ENCODE peak calls at places on chromosomes 2 and 18, in nine cellular contexts. P, N, W, R, X, C, V, O and A are unnamed samples.

GRCh38 chr2:14621114-14621513 is 11.4 kb upstream of the LRATD1 start:
- DNase-seq in P (peak; percentile 38), N (no peak), W (no peak), R (no peak), X (no peak), C (no peak), V (peak; percentile 52), O (no peak), A (no peak)

GRCh38 chr18:25055076-25055475 is 296.9 kb downstream of the ZNF521 start:
- DNase-seq in P (no peak), N (no peak), W (no peak), R (no peak), X (no peak), C (no peak), V (peak; percentile 36), O (peak; percentile 42), A (no peak)

GRCh38 chr2:149552226-149552625 is 35.3 kb downstream of the MMADHC start:
- DNase-seq in P (no peak), N (no peak), W (no peak), R (no peak), X (no peak), C (no peak), V (no peak), O (no peak), A (no peak)

GRCh38 chr18:54222922-54223567 is 1.4 kb downstream of the MBD2 start:
- DNase-seq in P (no peak), N (peak; percentile 69), W (no peak), R (no peak), X (peak; percentile 69), C (no peak), V (no peak), O (no peak), A (no peak)

GRCh38 chr18:29823671-29824070 is 1218.9 kb downstream of the DSC3 start:
- DNase-seq in P (peak; percentile 3), N (no peak), W (no peak), R (no peak), X (no peak), C (no peak), V (peak; percentile 23), O (no peak), A (no peak)

GRCh38 chr18:34224423-34225217 is at the start of gene NOL4:
- DNase-seq in P (no peak), N (no peak), W (no peak), R (peak; percentile 45), X (no peak), C (no peak), V (no peak), O (peak; percentile 33), A (peak; percentile 89)

GRCh38 chr2:147829106-147829505 is 15.7 kb upstream of the ACVR2A start:
- DNase-seq in P (peak; percentile 82), N (no peak), W (no peak), R (no peak), X (no peak), C (peak; percentile 21), V (peak; percentile 68), O (peak; percentile 82), A (no peak)

GRCh38 chr2:72892506-72893173 is 5.4 kb downstream of the SPR start:
- DNase-seq in P (peak; percentile 72), N (no peak), W (peak; percentile 76), R (peak; percentile 79), X (peak; percentile 48), C (peak; percentile 86), V (peak; percentile 84), O (peak; percentile 88), A (peak; percentile 65)

GRCh38 chr2:217433522-217433921 is 569.3 kb downstream of the TNS1 start:
- DNase-seq in P (no peak), N (no peak), W (no peak), R (no peak), X (no peak), C (no peak), V (no peak), O (no peak), A (peak; percentile 14)

GRCh38 chr2:101518470-101519172 is 43.7 kb upstream of the RFX8 start:
- DNase-seq in P (peak; percentile 55), N (no peak), W (peak; percentile 55), R (peak; percentile 53), X (no peak), C (peak; percentile 48), V (peak; percentile 80), O (peak; percentile 77), A (peak; percentile 7)

GRCh38 chr18:7657937-7658336 is 90.8 kb downstream of the PTPRM start:
- DNase-seq in P (no peak), N (no peak), W (no peak), R (no peak), X (no peak), C (no peak), V (no peak), O (no peak), A (no peak)

GRCh38 chr2:23711979-23712755 is 214.8 kb downstream of the ATAD2B start:
- DNase-seq in P (no peak), N (no peak), W (no peak), R (no peak), X (no peak), C (no peak), V (no peak), O (no peak), A (no peak)

GRCh38 chr2:128438586-128438985 is 119.9 kb upstream of the HS6ST1 start:
- DNase-seq in P (no peak), N (no peak), W (no peak), R (no peak), X (no peak), C (no peak), V (no peak), O (no peak), A (no peak)

GRCh38 chr18:48797841-48798255 is 152.9 kb downstream of the SMAD7 start:
- DNase-seq in P (no peak), N (no peak), W (peak; percentile 15), R (peak; percentile 62), X (no peak), C (no peak), V (no peak), O (no peak), A (peak; percentile 28)

GRCh38 chr2:67137699-67138098 is 259.4 kb upstream of the ETAA1 start:
- DNase-seq in P (no peak), N (no peak), W (no peak), R (no peak), X (no peak), C (no peak), V (no peak), O (no peak), A (no peak)

GRCh38 chr2:222311978-222312738 is 13.4 kb upstream of the PAX3 start:
- DNase-seq in P (no peak), N (no peak), W (no peak), R (no peak), X (no peak), C (no peak), V (no peak), O (no peak), A (no peak)

GRCh38 chr18:11176416-11176815 is 27.0 kb upstream of the PIEZO2 start:
- DNase-seq in P (peak; percentile 91), N (no peak), W (no peak), R (no peak), X (no peak), C (peak; percentile 53), V (peak; percentile 34), O (no peak), A (no peak)

GRCh38 chr2:96240341-96241038 is 25.3 kb downstream of the TMEM127 start:
- DNase-seq in P (no peak), N (no peak), W (no peak), R (no peak), X (no peak), C (no peak), V (no peak), O (no peak), A (no peak)

GRCh38 chr18:56565596-56566355 is 72.6 kb downstream of the TXNL1 start:
- DNase-seq in P (peak; percentile 79), N (no peak), W (no peak), R (no peak), X (no peak), C (no peak), V (peak; percentile 26), O (peak; percentile 44), A (no peak)

GRCh38 chr2:208906330-208906729 is 499.7 kb downstream of the PTH2R start:
- DNase-seq in P (no peak), N (no peak), W (no peak), R (no peak), X (no peak), C (no peak), V (no peak), O (no peak), A (no peak)

GRCh38 chr2:168948621-168949212 is 47.6 kb downstream of the G6PC2 start:
- DNase-seq in P (peak; percentile 21), N (no peak), W (no peak), R (no peak), X (no peak), C (no peak), V (peak; percentile 55), O (peak; percentile 47), A (no peak)

GRCh38 chr18:68740966-68741365 is 26.1 kb upstream of the TMX3 start:
- DNase-seq in P (no peak), N (no peak), W (no peak), R (no peak), X (no peak), C (no peak), V (no peak), O (no peak), A (no peak)

GRCh38 chr2:135925571-135925970 is 49.3 kb upstream of the MCM6 start:
- DNase-seq in P (peak; percentile 11), N (no peak), W (no peak), R (no peak), X (no peak), C (no peak), V (no peak), O (no peak), A (no peak)

GRCh38 chr2:37890893-37891495 is 34.1 kb upstream of the RMDN2 start:
- DNase-seq in P (peak; percentile 71), N (peak; percentile 46), W (peak; percentile 74), R (peak; percentile 77), X (peak; percentile 53), C (peak; percentile 81), V (peak; percentile 83), O (peak; percentile 84), A (peak; percentile 88)

GRCh38 chr18:48806551-48807261 is 144.1 kb downstream of the SMAD7 start:
- DNase-seq in P (peak; percentile 14), N (peak; percentile 44), W (no peak), R (peak; percentile 69), X (peak; percentile 65), C (no peak), V (no peak), O (no peak), A (no peak)

GRCh38 chr18:77057043-77057442 is 75.5 kb downstream of the MBP start:
- DNase-seq in P (no peak), N (no peak), W (no peak), R (peak; percentile 72), X (no peak), C (no peak), V (no peak), O (no peak), A (no peak)

GRCh38 chr2:159968282-159968900 is 94.0 kb downstream of the PLA2R1 start:
- DNase-seq in P (peak; percentile 47), N (no peak), W (no peak), R (no peak), X (peak; percentile 8), C (peak; percentile 62), V (peak; percentile 64), O (peak; percentile 82), A (peak; percentile 21)

GRCh38 chr2:134287323-134287722 is 33.5 kb downstream of the MGAT5 start:
- DNase-seq in P (no peak), N (no peak), W (no peak), R (no peak), X (no peak), C (no peak), V (no peak), O (no peak), A (no peak)

GRCh38 chr2:78541088-78541450 is 484.4 kb upstream of the REG3G start:
- DNase-seq in P (no peak), N (no peak), W (no peak), R (no peak), X (no peak), C (no peak), V (no peak), O (no peak), A (no peak)

GRCh38 chr2:115165529-115166109 is 723.2 kb downstream of the DPP10 start:
- DNase-seq in P (no peak), N (no peak), W (no peak), R (no peak), X (no peak), C (no peak), V (peak; percentile 24), O (peak; percentile 44), A (no peak)

GRCh38 chr18:55833543-55833942 is 245.6 kb upstream of the TCF4 start:
- DNase-seq in P (peak; percentile 100), N (no peak), W (no peak), R (no peak), X (no peak), C (peak; percentile 66), V (peak; percentile 100), O (peak; percentile 4), A (no peak)